ENCODE peak calls at places on chromosomes 5 and 9, in four cellular contexts. I, H, X and F are unnamed samples.

GRCh38 chr9:79694208-79694607 is 122.4 kb downstream of the TLE4 start:
- DNase-seq in I (no peak), H (no peak), X (no peak), F (no peak)

GRCh38 chr5:158970569-158971014 is 129.1 kb downstream of the EBF1 start:
- DNase-seq in I (no peak), H (peak), X (no peak), F (no peak)

GRCh38 chr9:81601639-81602623 is 87.4 kb downstream of the TLE1 start:
- DNase-seq in I (no peak), H (peak), X (peak), F (no peak)

GRCh38 chr5:60487885-60488425 is 212.0 kb downstream of the DEPDC1B start:
- DNase-seq in I (no peak), H (peak), X (no peak), F (no peak)

GRCh38 chr5:26009742-26010141 is 1028.6 kb downstream of the CDH9 start:
- DNase-seq in I (no peak), H (no peak), X (no peak), F (no peak)

GRCh38 chr9:121650220-121651013 is 1.0 kb upstream of the DAB2IP start:
- DNase-seq in I (no peak), H (no peak), X (peak), F (no peak)

GRCh38 chr5:93673555-93673954 is 67.8 kb downstream of the POU5F2 start:
- DNase-seq in I (no peak), H (no peak), X (no peak), F (no peak)

GRCh38 chr5:178301641-178302040 is 69.0 kb upstream of the PHYKPL start:
- DNase-seq in I (no peak), H (no peak), X (no peak), F (no peak)

GRCh38 chr5:3194684-3195083 is 400.9 kb upstream of the IRX1 start:
- DNase-seq in I (no peak), H (no peak), X (no peak), F (no peak)

GRCh38 chr9:16675131-16675530 is 195.3 kb downstream of the BNC2 start:
- DNase-seq in I (no peak), H (peak), X (no peak), F (no peak)

GRCh38 chr9:89204811-89205210 is 26.2 kb upstream of the SHC3 start:
- DNase-seq in I (no peak), H (no peak), X (no peak), F (no peak)

GRCh38 chr5:60447488-60447920 is 252.5 kb downstream of the DEPDC1B start:
- DNase-seq in I (no peak), H (no peak), X (no peak), F (no peak)

GRCh38 chr9:106305428-106306133 is 557.4 kb upstream of the ZNF462 start:
- DNase-seq in I (no peak), H (no peak), X (no peak), F (no peak)

GRCh38 chr5:17817946-17818345 is 183.7 kb downstream of the TAF11L14 start:
- DNase-seq in I (no peak), H (no peak), X (no peak), F (no peak)